ENCODE peak calls at places on chromosomes 6 and 20, in nine cellular contexts. P is stomach, I is uterus, W is esophagus squamous epithelium, J is H1, Y is vagina, K is tibial nerve, Z is ovary, N is IMR-90. Q is an unnamed sample.

GRCh38 chr6:31778999-31779885 is 2.1 kb upstream of the VWA7 start:
- DNase-seq in J (no peak), P (peak), Y (no peak), I (no peak), W (no peak), Z (no peak), K (no peak), N (no peak), Q (no peak)

GRCh38 chr6:3318226-3318625 is 59.5 kb downstream of the PSMG4 start:
- DNase-seq in P (peak), Z (no peak), Y (no peak), N (no peak), W (no peak), I (peak), K (no peak), J (no peak), Q (no peak)

GRCh38 chr6:56624046-56624727 is 18.5 kb downstream of the DST start:
- DNase-seq in I (no peak), N (no peak), W (no peak), Z (no peak), Y (no peak), K (no peak), P (no peak), J (no peak), Q (no peak)

GRCh38 chr6:168967556-168967955 is 286.1 kb downstream of the THBS2 start:
- DNase-seq in J (no peak), P (no peak), N (no peak), W (no peak), I (no peak), K (no peak), Y (no peak), Z (no peak), Q (no peak)

GRCh38 chr6:167493961-167494697 is 169.2 kb downstream of the TTLL2 start:
- DNase-seq in W (no peak), Z (peak), Y (no peak), J (no peak), I (peak), P (no peak), N (no peak), K (peak), Q (peak)

GRCh38 chr20:46011631-46012482 is 3.1 kb downstream of the MMP9 start:
- DNase-seq in Z (peak), W (no peak), Y (no peak), K (no peak), J (peak), P (peak), I (no peak), N (peak), Q (peak)

GRCh38 chr6:129890701-129891100 is 29.6 kb upstream of the TMEM244 start:
- DNase-seq in Z (no peak), W (no peak), I (no peak), K (no peak), J (no peak), Y (no peak), N (peak), P (no peak), Q (no peak)

GRCh38 chr20:2825770-2826169 is 9.6 kb downstream of the TMEM239 start:
- DNase-seq in J (no peak), I (no peak), Z (no peak), P (no peak), N (no peak), W (no peak), Y (no peak), K (no peak), Q (no peak)

GRCh38 chr6:100426689-100427338 is 37.9 kb downstream of the SIM1 start:
- DNase-seq in W (no peak), Z (no peak), N (no peak), J (no peak), I (no peak), P (no peak), Y (no peak), K (no peak), Q (no peak)

GRCh38 chr6:34871853-34872252 is 16.0 kb downstream of the TAF11 start:
- DNase-seq in N (no peak), Z (no peak), Y (no peak), K (no peak), P (no peak), I (no peak), J (no peak), W (no peak), Q (no peak)

GRCh38 chr6:147099974-147100373 is 104.2 kb upstream of the STXBP5 start:
- DNase-seq in P (no peak), I (no peak), W (no peak), Z (no peak), Y (no peak), K (no peak), J (no peak), N (peak), Q (no peak)

GRCh38 chr6:118283759-118284158 is 264.3 kb upstream of the PLN start:
- DNase-seq in Z (peak), N (peak), Y (no peak), J (no peak), K (no peak), W (no peak), P (peak), I (peak), Q (no peak)

GRCh38 chr20:63955281-63955845 is 853 bp downstream of the UCKL1 start:
- DNase-seq in Y (no peak), J (no peak), W (no peak), K (no peak), Z (peak), I (no peak), P (no peak), N (no peak), Q (peak)

GRCh38 chr6:107729098-107729497 is 95.0 kb downstream of the SCML4 start:
- DNase-seq in Y (no peak), J (no peak), P (no peak), I (no peak), N (no peak), Z (no peak), K (no peak), W (no peak), Q (no peak)

GRCh38 chr6:107730106-107730505 is 94.0 kb downstream of the SCML4 start:
- DNase-seq in Y (no peak), I (no peak), J (no peak), Z (no peak), K (no peak), N (no peak), W (no peak), P (no peak), Q (no peak)

GRCh38 chr6:107732461-107732860 is 91.7 kb downstream of the SCML4 start:
- DNase-seq in W (no peak), P (no peak), I (no peak), K (no peak), N (no peak), J (no peak), Z (no peak), Y (no peak), Q (no peak)

GRCh38 chr6:107730683-107731314 is 93.3 kb downstream of the SCML4 start:
- DNase-seq in W (no peak), J (no peak), P (no peak), I (no peak), N (no peak), Z (no peak), K (no peak), Y (no peak), Q (no peak)

GRCh38 chr6:107731422-107732319 is 92.4 kb downstream of the SCML4 start:
- DNase-seq in W (no peak), Y (no peak), J (no peak), K (no peak), I (no peak), N (no peak), P (no peak), Z (no peak), Q (no peak)
- TF ChIP-seq POLR2A in W (no peak), Y (no peak), J (no peak), K (no peak), I (no peak), N (no peak), P (no peak), Z (no peak), Q (no peak)

GRCh38 chr6:157304840-157305675 is 18.3 kb downstream of the TMEM242 start:
- DNase-seq in Y (no peak), Z (no peak), K (no peak), J (no peak), W (no peak), I (no peak), N (peak), P (peak), Q (no peak)
- H3K27ac ChIP-seq in Y (peak), Z (no peak), K (peak), J (no peak), W (peak), I (peak), N (no peak), P (peak), Q (no peak)

GRCh38 chr20:1377341-1377871 is 15.4 kb downstream of the FKBP1A start:
- DNase-seq in P (no peak), N (no peak), Y (no peak), Z (no peak), I (no peak), J (no peak), W (no peak), K (no peak), Q (no peak)

GRCh38 chr20:1376007-1376406 is 16.8 kb downstream of the FKBP1A start:
- DNase-seq in P (no peak), Z (no peak), N (no peak), Y (peak), W (no peak), J (no peak), K (no peak), I (no peak), Q (no peak)

GRCh38 chr20:1376453-1377270 is 16.2 kb downstream of the FKBP1A start:
- DNase-seq in J (no peak), W (no peak), I (no peak), N (no peak), P (no peak), K (no peak), Y (peak), Z (no peak), Q (peak)

GRCh38 chr20:1375515-1375914 is 17.3 kb downstream of the FKBP1A start:
- DNase-seq in Z (no peak), I (no peak), Y (no peak), J (no peak), N (peak), P (no peak), W (no peak), K (no peak), Q (no peak)

DNA sequence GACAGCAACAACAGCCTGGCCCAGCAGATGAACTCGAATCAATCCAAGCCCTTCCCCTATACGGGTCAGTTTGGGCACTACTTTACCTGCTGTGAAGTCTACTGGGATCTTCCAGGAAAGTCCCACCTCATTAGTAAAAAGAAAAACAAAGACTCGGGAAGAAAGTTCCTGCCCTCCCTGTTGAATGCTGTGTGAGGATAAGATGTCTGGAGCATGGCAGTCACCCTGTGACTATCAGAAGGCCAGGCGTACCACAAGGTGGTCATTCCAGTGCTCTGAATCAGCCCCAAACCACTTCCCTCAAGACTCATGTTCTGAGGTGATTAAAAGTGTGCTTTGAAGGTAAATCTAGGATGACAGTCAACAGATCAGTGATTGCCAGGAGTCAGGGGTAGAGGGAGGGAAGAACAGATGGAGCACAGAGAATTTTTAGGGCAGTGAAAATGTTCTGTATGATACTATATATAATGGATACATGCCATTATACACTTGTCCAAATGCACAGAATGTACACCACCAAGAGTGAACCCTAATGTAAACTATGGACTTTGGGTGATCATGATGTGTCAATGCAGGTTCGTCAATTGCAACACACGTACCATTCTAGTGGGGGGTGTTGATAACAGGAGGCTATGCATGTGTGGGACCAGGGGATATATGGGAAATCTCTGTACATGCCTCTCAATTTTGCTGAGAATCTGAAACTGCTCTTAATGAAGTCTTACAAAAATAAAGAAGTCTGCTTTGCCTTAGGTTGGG is 14.7 kb downstream of the FKBP1A start:
- DNase-seq in Y (peak), W (no peak), J (no peak), K (no peak), P (no peak), Z (no peak), I (no peak), N (peak), Q (no peak)
- TF ChIP-seq POLR2A in Y (no peak), W (no peak), J (no peak), K (no peak), P (no peak), Z (no peak), I (no peak), N (no peak), Q (no peak)

GRCh38 chr6:71460933-71461332 is 172.3 kb downstream of the OGFRL1 start:
- DNase-seq in J (no peak), Z (no peak), P (no peak), Y (no peak), K (no peak), N (peak), W (no peak), I (no peak), Q (no peak)
- H3K27ac ChIP-seq in J (no peak), Z (no peak), P (no peak), Y (no peak), K (no peak), N (no peak), W (no peak), I (no peak), Q (no peak)

GRCh38 chr20:62804632-62805364 is at the start of gene OGFR:
- DNase-seq in Z (peak), K (peak), Y (no peak), N (peak), I (peak), J (no peak), P (peak), W (no peak), Q (peak)
- TF ChIP-seq POLR2A in Z (peak), K (peak), Y (peak), N (no peak), I (peak), J (no peak), P (no peak), W (peak), Q (peak)

GRCh38 chr6:27956941-27957340 is at the start of gene OR2B6:
- DNase-seq in I (no peak), Y (no peak), K (no peak), W (no peak), N (no peak), P (no peak), J (no peak), Z (no peak), Q (no peak)
- H3K27ac ChIP-seq in I (no peak), Y (no peak), K (no peak), W (no peak), N (no peak), P (no peak), J (no peak), Z (no peak), Q (no peak)

GRCh38 chr6:135322427-135323201 is 141.5 kb downstream of the MYB start:
- DNase-seq in N (no peak), K (no peak), P (no peak), J (no peak), Z (no peak), I (no peak), Y (no peak), W (no peak), Q (no peak)
- TF ChIP-seq POLR2A in N (no peak), K (no peak), P (no peak), J (no peak), Z (no peak), I (no peak), Y (no peak), W (no peak), Q (no peak)

GRCh38 chr20:658731-659291 is 5.8 kb upstream of the SRXN1 start:
- DNase-seq in Z (no peak), Y (no peak), W (no peak), I (no peak), K (no peak), N (no peak), J (no peak), P (no peak), Q (no peak)
- H3K27ac ChIP-seq in Z (no peak), Y (no peak), W (no peak), I (no peak), K (no peak), N (no peak), J (peak), P (no peak), Q (no peak)

Q was measured in heart left ventricle.